ENCODE peak calls at places on chromosomes 2 and 18, in six cellular contexts. One of them, this sample, is unnamed.

GRCh38 chr2:239605976-239606375 is 205.2 kb upstream of the HDAC4 start:
- DNase-seq in CD8-positive, alpha-beta T cell: no peak
- DNase-seq in AG04450: no peak
- DNase-seq in CD4-positive, alpha-beta T cell: no peak
- DNase-seq in AG04449: no peak
- DNase-seq in amniotic epithelial cell: no peak
- DNase-seq in this sample: no peak

GRCh38 chr18:48186084-48186798 is 222.9 kb downstream of the ZBTB7C start:
- DNase-seq in CD8-positive, alpha-beta T cell: no peak
- DNase-seq in AG04450: no peak
- DNase-seq in CD4-positive, alpha-beta T cell: no peak
- DNase-seq in AG04449: no peak
- DNase-seq in amniotic epithelial cell: no peak
- DNase-seq in this sample: peak; percentile 72

GRCh38 chr2:149330127-149331022 is at the start of gene LYPD6:
- DNase-seq in CD8-positive, alpha-beta T cell: no peak
- DNase-seq in AG04450: no peak
- DNase-seq in CD4-positive, alpha-beta T cell: no peak
- DNase-seq in AG04449: no peak
- DNase-seq in amniotic epithelial cell: peak; percentile 69
- DNase-seq in this sample: peak; percentile 86

GRCh38 chr18:25097119-25098114 is 254.5 kb downstream of the ZNF521 start:
- DNase-seq in CD8-positive, alpha-beta T cell: no peak
- DNase-seq in AG04450: peak; percentile 20
- DNase-seq in CD4-positive, alpha-beta T cell: no peak
- DNase-seq in AG04449: no peak
- DNase-seq in amniotic epithelial cell: no peak
- DNase-seq in this sample: no peak

GRCh38 chr18:47915930-47916329 is 14.5 kb downstream of the SMAD2 start:
- DNase-seq in CD8-positive, alpha-beta T cell: no peak
- DNase-seq in AG04450: no peak
- DNase-seq in CD4-positive, alpha-beta T cell: no peak
- DNase-seq in AG04449: no peak
- DNase-seq in amniotic epithelial cell: peak; percentile 33
- DNase-seq in this sample: no peak

GRCh38 chr2:101697124-101697793 is at the start of gene MAP4K4:
- DNase-seq in CD8-positive, alpha-beta T cell: peak; percentile 75
- DNase-seq in AG04450: peak; percentile 49
- DNase-seq in CD4-positive, alpha-beta T cell: peak; percentile 84
- DNase-seq in AG04449: peak; percentile 24
- DNase-seq in amniotic epithelial cell: peak; percentile 80
- DNase-seq in this sample: peak; percentile 80

GRCh38 chr2:40499437-40499836 is 47.5 kb upstream of the SLC8A1 start:
- DNase-seq in CD8-positive, alpha-beta T cell: no peak
- DNase-seq in AG04450: no peak
- DNase-seq in CD4-positive, alpha-beta T cell: no peak
- DNase-seq in AG04449: no peak
- DNase-seq in amniotic epithelial cell: no peak
- DNase-seq in this sample: no peak

GRCh38 chr2:39432701-39433100 is 4.4 kb downstream of the MAP4K3 start:
- DNase-seq in CD8-positive, alpha-beta T cell: no peak
- DNase-seq in AG04450: no peak
- DNase-seq in CD4-positive, alpha-beta T cell: no peak
- DNase-seq in AG04449: no peak
- DNase-seq in amniotic epithelial cell: no peak
- DNase-seq in this sample: no peak

GRCh38 chr2:231308631-231309414 is 86.7 kb upstream of the B3GNT7 start:
- DNase-seq in CD8-positive, alpha-beta T cell: no peak
- DNase-seq in AG04450: no peak
- DNase-seq in CD4-positive, alpha-beta T cell: no peak
- DNase-seq in AG04449: no peak
- DNase-seq in amniotic epithelial cell: peak; percentile 66
- DNase-seq in this sample: no peak

GRCh38 chr18:35041752-35042379 is 653 bp downstream of the MAPRE2 start:
- DNase-seq in CD8-positive, alpha-beta T cell: no peak
- DNase-seq in AG04450: no peak
- DNase-seq in CD4-positive, alpha-beta T cell: no peak
- DNase-seq in AG04449: no peak
- DNase-seq in amniotic epithelial cell: no peak
- DNase-seq in this sample: peak; percentile 81

GRCh38 chr2:23601301-23601965 is 216.5 kb downstream of the KLHL29 start:
- DNase-seq in CD8-positive, alpha-beta T cell: no peak
- DNase-seq in AG04450: no peak
- DNase-seq in CD4-positive, alpha-beta T cell: no peak
- DNase-seq in AG04449: no peak
- DNase-seq in amniotic epithelial cell: peak; percentile 79
- DNase-seq in this sample: no peak

GRCh38 chr18:58286793-58287625 is 243.0 kb downstream of the NEDD4L start:
- DNase-seq in CD8-positive, alpha-beta T cell: no peak
- DNase-seq in AG04450: no peak
- DNase-seq in CD4-positive, alpha-beta T cell: no peak
- DNase-seq in AG04449: no peak
- DNase-seq in amniotic epithelial cell: no peak
- DNase-seq in this sample: no peak

GRCh38 chr18:42028232-42028832 is 73.3 kb downstream of the PIK3C3 start:
- DNase-seq in CD8-positive, alpha-beta T cell: peak; percentile 4
- DNase-seq in AG04450: no peak
- DNase-seq in CD4-positive, alpha-beta T cell: peak; percentile 1
- DNase-seq in AG04449: no peak
- DNase-seq in amniotic epithelial cell: peak; percentile 56
- DNase-seq in this sample: peak; percentile 41

GRCh38 chr2:25324905-25325592 is 16.7 kb downstream of the DNMT3A start:
- DNase-seq in CD8-positive, alpha-beta T cell: no peak
- DNase-seq in AG04450: no peak
- DNase-seq in CD4-positive, alpha-beta T cell: no peak
- DNase-seq in AG04449: no peak
- DNase-seq in amniotic epithelial cell: peak; percentile 31
- DNase-seq in this sample: no peak

GRCh38 chr2:218839430-218839829 is 7.8 kb upstream of the PRKAG3 start:
- DNase-seq in CD8-positive, alpha-beta T cell: no peak
- DNase-seq in AG04450: no peak
- DNase-seq in CD4-positive, alpha-beta T cell: no peak
- DNase-seq in AG04449: peak; percentile 23
- DNase-seq in amniotic epithelial cell: peak; percentile 94
- DNase-seq in this sample: no peak

GRCh38 chr2:217085543-217085942 is 225.7 kb upstream of the TNP1 start:
- DNase-seq in CD8-positive, alpha-beta T cell: no peak
- DNase-seq in AG04450: no peak
- DNase-seq in CD4-positive, alpha-beta T cell: no peak
- DNase-seq in AG04449: no peak
- DNase-seq in amniotic epithelial cell: no peak
- DNase-seq in this sample: no peak

GRCh38 chr2:179646862-179647261 is 214.6 kb downstream of the ZNF385B start:
- DNase-seq in CD8-positive, alpha-beta T cell: no peak
- DNase-seq in AG04450: no peak
- DNase-seq in CD4-positive, alpha-beta T cell: no peak
- DNase-seq in AG04449: no peak
- DNase-seq in amniotic epithelial cell: no peak
- DNase-seq in this sample: no peak

GRCh38 chr2:207625014-207625755 is at the start of gene METTL21A:
- DNase-seq in CD8-positive, alpha-beta T cell: peak; percentile 90
- DNase-seq in AG04450: no peak
- DNase-seq in CD4-positive, alpha-beta T cell: peak; percentile 92
- DNase-seq in AG04449: no peak
- DNase-seq in amniotic epithelial cell: peak; percentile 83
- DNase-seq in this sample: peak; percentile 90

GRCh38 chr18:67586101-67586500 is 69.6 kb upstream of the DSEL start:
- DNase-seq in CD8-positive, alpha-beta T cell: no peak
- DNase-seq in AG04450: no peak
- DNase-seq in CD4-positive, alpha-beta T cell: no peak
- DNase-seq in AG04449: no peak
- DNase-seq in amniotic epithelial cell: no peak
- DNase-seq in this sample: no peak

GRCh38 chr2:40412456-40412855 is 39.4 kb downstream of the SLC8A1 start:
- DNase-seq in CD8-positive, alpha-beta T cell: no peak
- DNase-seq in AG04450: no peak
- DNase-seq in CD4-positive, alpha-beta T cell: no peak
- DNase-seq in AG04449: no peak
- DNase-seq in amniotic epithelial cell: no peak
- DNase-seq in this sample: no peak

GRCh38 chr2:10043256-10043905 is at the start of gene KLF11:
- DNase-seq in CD8-positive, alpha-beta T cell: peak; percentile 73
- DNase-seq in AG04450: no peak
- DNase-seq in CD4-positive, alpha-beta T cell: peak; percentile 75
- DNase-seq in AG04449: no peak
- DNase-seq in amniotic epithelial cell: peak; percentile 82
- DNase-seq in this sample: peak; percentile 92

GRCh38 chr2:100104718-100105677 is 37.4 kb downstream of the AFF3 start:
- DNase-seq in CD8-positive, alpha-beta T cell: no peak
- DNase-seq in AG04450: no peak
- DNase-seq in CD4-positive, alpha-beta T cell: peak; percentile 20
- DNase-seq in AG04449: no peak
- DNase-seq in amniotic epithelial cell: no peak
- DNase-seq in this sample: peak; percentile 48

GRCh38 chr18:74836296-74837139 is 238.8 kb downstream of the ZNF407 start:
- DNase-seq in CD8-positive, alpha-beta T cell: no peak
- DNase-seq in AG04450: no peak
- DNase-seq in CD4-positive, alpha-beta T cell: no peak
- DNase-seq in AG04449: no peak
- DNase-seq in amniotic epithelial cell: peak; percentile 29
- DNase-seq in this sample: peak; percentile 31

This sample was measured in NCI-H2227 treated with DMSO at 0.1 percent for 48 hours.